ENCODE peak calls at places on chromosome 6, in ten cellular contexts. B is NCI-H1436; H is posterior vena cava; A is T-cell; K is right atrium auricular region; Y is stimulated activated CD8-positive, alpha-beta memory T cell treated with anti-CD3 and anti-CD28 coated beads, Interleukin-2, amount 100 ng/mL, for 1 hour; M is Peyer's patch; V is H54; E is AG04450; F is mesendoderm. I is an unnamed sample.

GRCh38 chr6:143694560-143694959 is 16.8 kb downstream of the PHACTR2 start:
- DNase-seq in H (no peak), A (no peak), Y (no peak), V (no peak), M (no peak), F (peak), K (no peak), B (no peak), E (no peak), I (no peak)

GRCh38 chr6:163394659-163395058 is 19.9 kb upstream of the QKI start:
- DNase-seq in K (no peak), V (no peak), H (no peak), A (no peak), E (no peak), M (no peak), F (no peak), Y (no peak), B (no peak), I (no peak)

GRCh38 chr6:19597809-19598320 is 239.3 kb upstream of the ID4 start:
- DNase-seq in E (no peak), M (no peak), B (no peak), K (no peak), Y (no peak), V (no peak), H (no peak), A (no peak), F (no peak), I (no peak)

GRCh38 chr6:10585232-10585887 is 64.2 kb downstream of the GCNT2 start:
- DNase-seq in A (no peak), H (no peak), E (no peak), V (no peak), M (no peak), B (no peak), F (peak), Y (no peak), K (no peak), I (no peak)

GRCh38 chr6:44002071-44002590 is 125.1 kb downstream of the MRPL14 start:
- DNase-seq in A (no peak), E (no peak), M (no peak), K (no peak), F (no peak), H (no peak), Y (no peak), V (peak), B (no peak), I (peak)

GRCh38 chr6:21864211-21864610 is 270.7 kb downstream of the SOX4 start:
- DNase-seq in B (no peak), A (no peak), F (no peak), Y (no peak), M (no peak), E (no peak), V (no peak), H (no peak), K (no peak), I (no peak)

GRCh38 chr6:109469591-109470189 is 13.3 kb downstream of the ZBTB24 start:
- DNase-seq in E (no peak), M (no peak), B (no peak), Y (no peak), F (no peak), K (no peak), V (no peak), H (no peak), A (no peak), I (no peak)

GRCh38 chr6:169456840-169457239 is 203.2 kb upstream of the THBS2 start:
- DNase-seq in Y (no peak), M (no peak), H (no peak), A (no peak), E (no peak), F (no peak), V (no peak), B (no peak), K (no peak), I (no peak)

GRCh38 chr6:36827261-36828079 is 11.8 kb downstream of the CPNE5 start:
- DNase-seq in B (no peak), M (peak), E (peak), H (no peak), A (no peak), F (no peak), V (peak), K (no peak), Y (no peak), I (no peak)

GRCh38 chr6:163529605-163530004 is 115.1 kb downstream of the QKI start:
- DNase-seq in H (no peak), E (peak), K (no peak), Y (no peak), M (no peak), F (no peak), B (no peak), A (no peak), V (peak), I (peak)

GRCh38 chr6:152151930-152152329 is 344.4 kb downstream of the ESR1 start:
- DNase-seq in E (no peak), K (no peak), B (no peak), H (no peak), M (no peak), V (no peak), Y (no peak), A (no peak), F (no peak), I (no peak)

GRCh38 chr6:41338654-41339053 is 3.2 kb downstream of the NCR2 start:
- DNase-seq in V (no peak), H (no peak), E (no peak), A (no peak), M (no peak), Y (no peak), B (no peak), F (no peak), K (no peak), I (no peak)

GRCh38 chr6:82617648-82618047 is 254.0 kb downstream of the TPBG start:
- DNase-seq in E (no peak), H (no peak), M (no peak), B (no peak), Y (no peak), V (no peak), K (no peak), F (no peak), A (no peak), I (no peak)

GRCh38 chr6:104506429-104506828 is 353.3 kb downstream of the HACE1 start:
- DNase-seq in F (no peak), B (no peak), M (no peak), H (no peak), Y (no peak), E (no peak), K (no peak), A (no peak), V (no peak), I (no peak)

GRCh38 chr6:137731960-137732616 is 135.0 kb upstream of the TNFAIP3 start:
- DNase-seq in F (no peak), M (no peak), A (no peak), V (no peak), Y (no peak), H (no peak), K (no peak), E (no peak), B (no peak), I (no peak)

GRCh38 chr6:6717953-6718352 is 129.4 kb downstream of the LY86 start:
- DNase-seq in A (no peak), V (no peak), F (no peak), E (no peak), B (no peak), K (no peak), M (no peak), H (no peak), Y (no peak), I (no peak)

GRCh38 chr6:32190946-32191677 is 1.1 kb upstream of the PBX2 start:
- DNase-seq in K (no peak), V (no peak), F (no peak), Y (no peak), B (no peak), H (peak), E (no peak), A (no peak), M (no peak), I (no peak)

GRCh38 chr6:11965499-11965898 is 46.6 kb upstream of the HIVEP1 start:
- DNase-seq in K (no peak), H (no peak), V (no peak), A (no peak), M (no peak), B (no peak), Y (no peak), E (no peak), F (no peak), I (no peak)

GRCh38 chr6:13139119-13139518 is 189.2 kb downstream of the TBC1D7 start:
- DNase-seq in B (no peak), E (no peak), H (no peak), A (no peak), Y (no peak), K (no peak), M (no peak), V (no peak), F (no peak), I (no peak)

GRCh38 chr6:134416501-134417154 is 98.7 kb upstream of the SGK1 start:
- DNase-seq in H (no peak), M (no peak), K (no peak), B (no peak), Y (no peak), A (no peak), V (no peak), F (no peak), E (no peak), I (no peak)

GRCh38 chr6:30500421-30501069 is 11.2 kb downstream of the HLA-E start:
- DNase-seq in Y (no peak), V (no peak), B (no peak), E (no peak), M (no peak), K (no peak), H (no peak), A (no peak), F (no peak), I (no peak)

I was measured in retinal pigment epithelial cell.